ENCODE peak calls at places on chromosomes 2 and 18, in ten cellular contexts. V is tibial nerve, N is upper lobe of right lung, C is colonic mucosa, S is ovary, K is suprapubic skin, E is body of pancreas, T is transverse colon, Y is OCI-LY7, Z is right cardiac atrium. F is an unnamed sample. For H3K4me1, the result is how much of the 10 kb centered on the place peaks cover.

GRCh38 chr2:197435598-197436435 is 989 bp upstream of the SF3B1 start:
- DNase-seq in Y (peak), T (no peak), E (no peak), N (no peak), K (no peak), Z (no peak), S (no peak), V (no peak), C (no peak), F (no peak)

GRCh38 chr18:24530630-24531111 is 70.2 kb downstream of the HRH4 start:
- DNase-seq in Z (no peak), E (no peak), K (no peak), S (no peak), C (no peak), N (no peak), Y (no peak), V (no peak), T (no peak), F (no peak)

GRCh38 chr2:8684421-8684884 is 2.6 kb downstream of the ID2 start:
- DNase-seq in E (no peak), C (peak), T (peak), N (no peak), S (no peak), Y (peak), Z (no peak), V (no peak), K (no peak), F (no peak)

GRCh38 chr2:174334278-174334715 is 457 bp upstream of the SP9 start:
- DNase-seq in Z (no peak), N (no peak), K (no peak), S (no peak), E (no peak), C (no peak), Y (no peak), T (no peak), V (no peak), F (no peak)

GRCh38 chr2:108169982-108170625 is 69.7 kb upstream of the SULT1C3 start:
- DNase-seq in C (no peak), E (no peak), Z (no peak), N (no peak), Y (peak), K (no peak), S (no peak), T (no peak), V (no peak), F (no peak)

GRCh38 chr2:20706217-20706616 is 39.3 kb downstream of the GDF7 start:
- DNase-seq in N (no peak), C (no peak), T (no peak), E (no peak), Y (no peak), K (no peak), V (no peak), Z (no peak), S (no peak), F (no peak)

GRCh38 chr2:39546937-39547336 is 109.9 kb upstream of the MAP4K3 start:
- DNase-seq in S (no peak), V (no peak), K (no peak), T (no peak), Y (no peak), N (no peak), E (no peak), Z (no peak), C (no peak), F (no peak)

GRCh38 chr2:136351684-136352083 is 233.7 kb upstream of the CXCR4 start:
- DNase-seq in Y (no peak), K (no peak), S (no peak), N (no peak), C (no peak), E (no peak), V (no peak), T (no peak), Z (no peak), F (no peak)

GRCh38 chr2:239160226-239161143 is 240.3 kb downstream of the HDAC4 start:
- DNase-seq in V (no peak), S (peak), N (peak), Z (no peak), C (no peak), T (peak), E (peak), Y (no peak), K (peak), F (peak)

GRCh38 chr2:100214265-100214961 is 72.0 kb upstream of the AFF3 start:
- DNase-seq in N (no peak), C (no peak), T (peak), S (peak), K (no peak), E (no peak), Y (no peak), V (no peak), Z (peak), F (peak)

GRCh38 chr18:68847219-68847860 is 49.5 kb downstream of the CCDC102B start:
- DNase-seq in T (no peak), E (no peak), Z (no peak), V (no peak), N (no peak), S (no peak), C (no peak), K (no peak), Y (peak), F (no peak)

GRCh38 chr18:59386909-59387515 is 27.9 kb upstream of the LMAN1 start:
- DNase-seq in T (no peak), N (no peak), Y (no peak), Z (no peak), C (no peak), E (no peak), K (no peak), V (no peak), S (no peak), F (no peak)

GRCh38 chr2:200860092-200860795 is 4.2 kb downstream of the CLK1 start:
- DNase-seq in C (no peak), Y (no peak), Z (no peak), K (no peak), N (no peak), E (no peak), S (no peak), T (no peak), V (no peak), F (no peak)

GRCh38 chr2:197571622-197572271 is 55.9 kb downstream of the MOB4 start:
- DNase-seq in T (no peak), E (no peak), N (no peak), V (no peak), Y (no peak), Z (no peak), K (no peak), S (no peak), C (no peak), F (no peak)

GRCh38 chr2:205698556-205699282 is 16.4 kb downstream of the NRP2 start:
- DNase-seq in Z (no peak), N (no peak), S (no peak), Y (no peak), V (no peak), K (no peak), T (no peak), C (no peak), E (no peak), F (no peak)

GRCh38 chr18:475202-475624 is 25.3 kb downstream of the COLEC12 start:
- DNase-seq in E (no peak), V (no peak), C (no peak), Z (peak), T (no peak), S (no peak), N (no peak), K (no peak), Y (no peak), F (no peak)

GRCh38 chr2:30026091-30027055 is 105.0 kb upstream of the ALK start:
- DNase-seq in Y (peak), E (peak), C (no peak), T (peak), V (no peak), Z (peak), N (peak), K (no peak), S (peak), F (no peak)

GRCh38 chr2:7031424-7032245 is 114.4 kb downstream of the RNF144A start:
- DNase-seq in V (no peak), N (peak), K (peak), C (peak), Y (peak), S (no peak), E (peak), T (peak), Z (no peak), F (no peak)

GRCh38 chr2:43737097-43737854 is 36.6 kb upstream of the DYNC2LI1 start:
- DNase-seq in C (no peak), Z (no peak), V (no peak), N (no peak), T (no peak), E (no peak), K (no peak), Y (no peak), S (no peak), F (peak)

GRCh38 chr18:55031576-55031975 is 72.3 kb upstream of the CCDC68 start:
- DNase-seq in E (no peak), C (no peak), V (no peak), N (no peak), S (no peak), T (no peak), K (no peak), Y (no peak), Z (no peak), F (no peak)

GRCh38 chr2:223053431-223054192 is 1.6 kb downstream of the KCNE4 start:
- DNase-seq in C (no peak), Y (no peak), S (peak), E (peak), Z (peak), T (no peak), N (no peak), V (no peak), K (no peak), F (no peak)

GRCh38 chr2:8477511-8478132 is 204.2 kb upstream of the ID2 start:
- DNase-seq in T (no peak), C (no peak), S (no peak), Y (peak), E (no peak), V (no peak), K (peak), N (no peak), Z (peak), F (peak)

GRCh38 chr18:32289480-32290075 is 99.7 kb downstream of the MEP1B start:
- DNase-seq in K (no peak), T (peak), V (no peak), N (no peak), Y (peak), E (peak), Z (no peak), C (peak), S (no peak), F (peak)

GRCh38 chr2:42049411-42050349 is 1.9 kb downstream of the PKDCC start:
- DNase-seq in S (peak), E (no peak), C (peak), V (no peak), Y (no peak), Z (peak), K (no peak), N (no peak), T (no peak), F (peak)

GRCh38 chr2:5990021-5990420 is 297.8 kb downstream of the SOX11 start:
- DNase-seq in Z (no peak), C (no peak), Y (no peak), E (no peak), T (no peak), N (no peak), V (no peak), K (no peak), S (no peak), F (no peak)

GRCh38 chr2:100903534-100904258 is 83.8 kb downstream of the NPAS2 start:
- DNase-seq in V (no peak), Z (no peak), K (no peak), Y (no peak), S (no peak), C (no peak), N (no peak), E (no peak), T (no peak), F (no peak)

GRCh38 chr2:234463626-234464290 is 33.1 kb downstream of the ARL4C start:
- DNase-seq in Y (no peak), S (no peak), C (no peak), N (no peak), Z (no peak), T (peak), E (no peak), K (no peak), V (no peak), F (no peak)

GRCh38 chr2:196315388-196316049 is 144.1 kb upstream of the STK17B start:
- DNase-seq in Z (no peak), C (no peak), T (no peak), S (no peak), V (no peak), N (no peak), K (no peak), Y (no peak), E (no peak), F (no peak)

GRCh38 chr2:219595250-219595649 is 2.4 kb upstream of the STK11IP start:
- DNase-seq in V (no peak), K (no peak), Y (no peak), Z (no peak), N (no peak), E (no peak), C (no peak), S (peak), T (no peak), F (no peak)

GRCh38 chr2:68870215-68870614 is 982 bp downstream of the BMP10 start:
- DNase-seq in Y (peak), S (no peak), N (no peak), E (no peak), Z (no peak), T (no peak), K (no peak), C (no peak), V (no peak), F (no peak)

GRCh38 chr18:78069784-78070664 is 820.4 kb downstream of the GALR1 start:
- DNase-seq in S (no peak), E (peak), T (peak), Y (no peak), K (no peak), Z (peak), V (peak), N (no peak), C (no peak), F (peak)

GRCh38 chr2:97979894-97980293 is 15.9 kb downstream of the TMEM131 start:
- DNase-seq in C (no peak), E (no peak), T (no peak), V (no peak), N (no peak), K (no peak), Y (no peak), S (no peak), Z (no peak), F (no peak)

GRCh38 chr2:234241656-234242445 is 191.3 kb downstream of the SPP2 start:
- DNase-seq in T (no peak), E (no peak), Y (no peak), S (no peak), N (no peak), V (no peak), Z (no peak), K (no peak), C (no peak), F (no peak)

GRCh38 chr2:197113221-197113831 is 186.8 kb upstream of the PGAP1 start:
- DNase-seq in V (no peak), Y (peak), E (no peak), N (no peak), K (no peak), T (no peak), C (no peak), Z (no peak), S (no peak), F (no peak)

GRCh38 chr2:9287400-9288059 is 80.9 kb downstream of the ASAP2 start:
- DNase-seq in S (no peak), K (no peak), V (no peak), T (no peak), C (no peak), Z (no peak), N (no peak), E (no peak), Y (no peak), F (no peak)

GRCh38 chr2:70132244-70133126 is 45.2 kb downstream of the PCBP1 start:
- DNase-seq in T (peak), S (peak), E (peak), Y (peak), V (no peak), K (no peak), Z (peak), N (no peak), C (peak), F (peak)
- H3K4me3 ChIP-seq in T (peak), S (peak), E (no peak), Y (peak), V (peak), K (peak), Z (peak), N (peak), C (peak), F (peak)

GRCh38 chr18:2540575-2540974 is 30.7 kb downstream of the METTL4 start:
- DNase-seq in S (no peak), C (no peak), T (no peak), V (no peak), N (no peak), Z (no peak), Y (no peak), E (no peak), K (no peak), F (no peak)

GRCh38 chr18:2536493-2536892 is 34.8 kb downstream of the METTL4 start:
- DNase-seq in Y (no peak), V (no peak), Z (no peak), K (no peak), E (no peak), C (no peak), N (no peak), T (no peak), S (no peak), F (no peak)

GRCh38 chr18:2537281-2537680 is 34.0 kb downstream of the METTL4 start:
- DNase-seq in S (no peak), C (no peak), K (no peak), Z (no peak), V (no peak), T (no peak), N (no peak), Y (no peak), E (no peak), F (no peak)

GRCh38 chr18:2538236-2538635 is 33.1 kb downstream of the METTL4 start:
- DNase-seq in N (no peak), K (no peak), T (no peak), E (no peak), V (no peak), C (no peak), S (no peak), Z (no peak), Y (no peak), F (no peak)

DNA sequence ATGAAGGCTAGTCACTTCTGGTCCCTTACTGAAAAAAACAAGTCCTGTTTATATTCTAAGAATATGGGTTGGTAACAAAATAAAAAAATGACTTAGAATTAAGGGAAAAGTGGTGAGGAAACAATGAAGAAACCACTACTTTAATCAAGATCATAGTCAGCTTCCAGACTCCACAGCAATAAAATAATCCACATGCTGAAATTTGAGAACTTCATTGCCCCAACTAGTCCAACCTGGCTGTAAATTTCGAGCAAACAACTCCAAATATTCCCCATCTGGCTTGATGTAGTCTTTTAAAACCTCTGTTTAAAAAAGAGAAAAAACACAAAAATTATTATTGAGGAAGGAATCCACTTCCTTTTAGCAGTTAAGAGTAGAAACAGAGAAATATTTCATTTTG is 32.5 kb downstream of the METTL4 start:
- DNase-seq in Z (no peak), Y (no peak), V (no peak), E (no peak), K (no peak), N (no peak), T (no peak), S (no peak), C (no peak), F (no peak)
- H3K27ac ChIP-seq in Z (no peak), Y (peak), V (no peak), E (no peak), K (no peak), N (no peak), T (no peak), S (no peak), C (no peak), F (no peak)

GRCh38 chr2:120945832-120946231 is 210.2 kb downstream of the GLI2 start:
- DNase-seq in Y (no peak), T (no peak), N (no peak), Z (no peak), C (no peak), V (no peak), K (no peak), E (no peak), S (no peak), F (no peak)

GRCh38 chr2:120943403-120944034 is 207.9 kb downstream of the GLI2 start:
- DNase-seq in V (no peak), C (no peak), T (no peak), Z (peak), E (no peak), N (no peak), S (no peak), Y (no peak), K (no peak), F (no peak)

GRCh38 chr2:120945091-120945490 is 209.4 kb downstream of the GLI2 start:
- DNase-seq in C (no peak), V (no peak), S (no peak), N (no peak), E (no peak), T (no peak), K (no peak), Z (peak), Y (no peak), F (no peak)

GRCh38 chr2:120942658-120943057 is 207.0 kb downstream of the GLI2 start:
- DNase-seq in N (no peak), S (no peak), E (no peak), Z (no peak), Y (no peak), V (no peak), C (no peak), K (no peak), T (no peak), F (no peak)

GRCh38 chr2:120944575-120944974 is 208.9 kb downstream of the GLI2 start:
- DNase-seq in Y (no peak), S (no peak), K (no peak), C (no peak), N (no peak), T (no peak), Z (peak), V (no peak), E (no peak), F (no peak)
- H3K4me1 ChIP-seq in Y (under half), S (under half), K (under half), C (under half), N (under half), T (under half), Z (under half), V (under half), E (under half), F (under half)

DNA sequence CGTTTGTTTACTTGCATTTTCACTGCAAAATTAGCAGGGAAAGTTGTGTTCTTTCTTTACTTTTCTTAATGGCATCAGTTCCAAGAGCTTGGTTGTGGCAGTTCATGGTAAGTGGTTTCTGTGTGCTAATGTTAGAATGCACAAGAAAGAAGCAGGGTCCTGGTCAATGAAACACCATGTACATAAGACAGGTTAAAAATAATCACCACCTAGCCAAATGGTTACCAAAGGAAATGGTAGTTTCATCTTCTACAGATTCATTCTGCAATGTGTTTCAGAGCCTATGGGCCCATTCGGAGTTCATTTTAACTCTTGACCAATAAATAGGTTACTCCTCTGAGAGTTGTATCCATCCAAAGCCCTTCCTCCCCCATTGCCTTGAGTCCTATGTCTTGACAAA is 18.1 kb upstream of the RPE start:
- DNase-seq in Y (no peak), N (no peak), S (no peak), T (no peak), C (no peak), Z (no peak), E (no peak), K (no peak), V (no peak), F (no peak)
- H3K4me3 ChIP-seq in Y (no peak), N (no peak), S (no peak), T (no peak), C (no peak), Z (no peak), E (no peak), K (no peak), V (no peak), F (no peak)

DNA sequence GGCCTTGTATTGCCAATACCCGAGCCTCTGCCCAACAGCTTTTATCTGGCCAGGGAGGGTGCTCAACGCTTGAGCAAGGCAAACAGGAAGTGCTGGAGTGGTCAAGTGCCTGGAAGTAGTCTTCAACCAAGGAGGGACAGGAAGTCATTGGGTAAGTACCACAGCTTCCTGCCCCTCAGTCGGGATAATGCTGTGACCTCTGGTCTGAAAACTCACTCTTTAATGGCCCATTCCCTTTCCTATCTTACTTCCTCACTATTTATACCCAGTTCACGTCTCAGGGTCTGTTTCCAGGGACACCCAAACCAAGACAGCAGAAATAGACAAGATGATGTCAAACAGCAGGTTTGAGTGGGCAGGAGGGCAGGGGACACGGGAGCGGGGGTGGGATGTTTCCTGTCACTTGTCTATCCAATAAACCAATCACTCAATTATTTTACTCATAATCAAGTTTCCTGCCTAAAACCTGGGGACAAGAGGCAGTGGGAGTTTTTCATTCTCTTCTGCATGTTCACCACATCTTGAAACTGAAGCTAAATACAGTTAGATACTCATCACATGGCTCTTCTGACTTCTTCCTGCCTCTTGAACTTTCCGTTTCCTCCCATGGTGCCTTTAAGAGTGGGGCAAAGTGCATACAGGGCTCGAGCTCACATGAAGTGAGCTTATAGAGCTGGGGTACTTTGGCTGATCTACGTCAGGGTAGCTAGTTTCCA is 68.9 kb upstream of the CAB39 start:
- DNase-seq in E (no peak), S (no peak), Z (no peak), N (peak), T (no peak), Y (peak), V (no peak), C (no peak), K (peak), F (peak)
- H3K27ac ChIP-seq in E (no peak), S (no peak), Z (no peak), N (peak), T (peak), Y (no peak), V (no peak), C (peak), K (peak), F (no peak)

F was measured in tibial artery.